ENCODE peak calls at places on chromosomes 13 and 19, in seven cellular contexts. One of them, this sample, is unnamed. For H3K36me3, the result is how much of the 10 kb centered on the place peaks cover.

GRCh38 chr19:940591-941291 is 14.9 kb downstream of the ARID3A start:
- DNase-seq in gastrocnemius medialis: peak
- DNase-seq in cardiac muscle cell: no peak
- DNase-seq in ovary: no peak
- DNase-seq in SK-N-SH: peak
- DNase-seq in tibial artery: peak
- DNase-seq in lower lobe of right lung: peak
- DNase-seq in this sample: peak

GRCh38 chr19:55585658-55586339 is 5.2 kb upstream of the ZNF579 start:
- DNase-seq in lower lobe of right lung: peak
- DNase-seq in ovary: peak
- DNase-seq in SK-N-SH: peak
- DNase-seq in cardiac muscle cell: peak
- DNase-seq in gastrocnemius medialis: no peak
- DNase-seq in tibial artery: no peak
- DNase-seq in this sample: peak

GRCh38 chr19:39192846-39193245 is 3.9 kb upstream of the NCCRP1 start:
- DNase-seq in tibial artery: no peak
- DNase-seq in cardiac muscle cell: no peak
- DNase-seq in ovary: no peak
- DNase-seq in SK-N-SH: peak
- DNase-seq in gastrocnemius medialis: no peak
- DNase-seq in lower lobe of right lung: no peak
- DNase-seq in this sample: no peak

GRCh38 chr13:83220241-83220640 is 662.0 kb downstream of the SLITRK1 start:
- DNase-seq in lower lobe of right lung: no peak
- DNase-seq in SK-N-SH: no peak
- DNase-seq in cardiac muscle cell: no peak
- DNase-seq in ovary: no peak
- DNase-seq in gastrocnemius medialis: no peak
- DNase-seq in tibial artery: no peak
- DNase-seq in this sample: no peak

GRCh38 chr19:49859838-49860715 is 7.3 kb downstream of the PNKP start:
- DNase-seq in SK-N-SH: no peak
- DNase-seq in gastrocnemius medialis: no peak
- DNase-seq in ovary: no peak
- DNase-seq in tibial artery: no peak
- DNase-seq in cardiac muscle cell: no peak
- DNase-seq in lower lobe of right lung: no peak
- DNase-seq in this sample: no peak

GRCh38 chr13:98565726-98566577 is 11.0 kb downstream of the STK24 start:
- DNase-seq in ovary: no peak
- DNase-seq in cardiac muscle cell: peak
- DNase-seq in SK-N-SH: peak
- DNase-seq in tibial artery: no peak
- DNase-seq in lower lobe of right lung: no peak
- DNase-seq in gastrocnemius medialis: peak
- DNase-seq in this sample: peak

GRCh38 chr13:108226184-108226583 is 8.0 kb downstream of the ABHD13 start:
- DNase-seq in SK-N-SH: peak
- DNase-seq in gastrocnemius medialis: no peak
- DNase-seq in lower lobe of right lung: no peak
- DNase-seq in ovary: no peak
- DNase-seq in cardiac muscle cell: no peak
- DNase-seq in tibial artery: no peak
- DNase-seq in this sample: no peak

GRCh38 chr13:64154514-64154913 is 2738.9 kb upstream of the PCDH20 start:
- DNase-seq in cardiac muscle cell: peak
- DNase-seq in ovary: no peak
- DNase-seq in tibial artery: no peak
- DNase-seq in lower lobe of right lung: no peak
- DNase-seq in SK-N-SH: peak
- DNase-seq in gastrocnemius medialis: no peak
- DNase-seq in this sample: no peak

GRCh38 chr19:41023193-41023592 is 32.1 kb downstream of the CYP2B6 start:
- DNase-seq in SK-N-SH: no peak
- DNase-seq in tibial artery: no peak
- DNase-seq in ovary: no peak
- DNase-seq in cardiac muscle cell: no peak
- DNase-seq in gastrocnemius medialis: no peak
- DNase-seq in lower lobe of right lung: no peak
- DNase-seq in this sample: no peak

GRCh38 chr19:1700733-1701663 is 48.6 kb upstream of the TCF3 start:
- DNase-seq in ovary: no peak
- DNase-seq in SK-N-SH: peak
- DNase-seq in cardiac muscle cell: no peak
- DNase-seq in lower lobe of right lung: no peak
- DNase-seq in gastrocnemius medialis: no peak
- DNase-seq in tibial artery: no peak
- DNase-seq in this sample: no peak

GRCh38 chr19:28596561-28597071 is 616.3 kb downstream of the UQCRFS1 start:
- DNase-seq in tibial artery: no peak
- DNase-seq in cardiac muscle cell: no peak
- DNase-seq in gastrocnemius medialis: no peak
- DNase-seq in SK-N-SH: no peak
- DNase-seq in lower lobe of right lung: no peak
- DNase-seq in ovary: no peak
- DNase-seq in this sample: no peak

GRCh38 chr13:82802528-82802927 is 1079.7 kb downstream of the SLITRK1 start:
- DNase-seq in ovary: no peak
- DNase-seq in gastrocnemius medialis: no peak
- DNase-seq in cardiac muscle cell: peak
- DNase-seq in SK-N-SH: no peak
- DNase-seq in lower lobe of right lung: no peak
- DNase-seq in tibial artery: no peak
- DNase-seq in this sample: no peak

GRCh38 chr13:48437381-48437780 is 24.5 kb upstream of the LPAR6 start:
- DNase-seq in cardiac muscle cell: peak
- DNase-seq in gastrocnemius medialis: peak
- DNase-seq in tibial artery: peak
- DNase-seq in ovary: peak
- DNase-seq in SK-N-SH: no peak
- DNase-seq in lower lobe of right lung: no peak
- DNase-seq in this sample: peak

GRCh38 chr13:113947321-113948033 is 26.4 kb downstream of the C13orf46 start:
- DNase-seq in SK-N-SH: no peak
- DNase-seq in gastrocnemius medialis: peak
- DNase-seq in ovary: peak
- DNase-seq in tibial artery: peak
- DNase-seq in lower lobe of right lung: no peak
- DNase-seq in cardiac muscle cell: peak
- DNase-seq in this sample: no peak

GRCh38 chr13:101144808-101145419 is 271.4 kb downstream of the NALCN start:
- DNase-seq in cardiac muscle cell: peak
- DNase-seq in gastrocnemius medialis: no peak
- DNase-seq in ovary: no peak
- DNase-seq in SK-N-SH: peak
- DNase-seq in tibial artery: no peak
- DNase-seq in lower lobe of right lung: no peak
- DNase-seq in this sample: no peak

DNA sequence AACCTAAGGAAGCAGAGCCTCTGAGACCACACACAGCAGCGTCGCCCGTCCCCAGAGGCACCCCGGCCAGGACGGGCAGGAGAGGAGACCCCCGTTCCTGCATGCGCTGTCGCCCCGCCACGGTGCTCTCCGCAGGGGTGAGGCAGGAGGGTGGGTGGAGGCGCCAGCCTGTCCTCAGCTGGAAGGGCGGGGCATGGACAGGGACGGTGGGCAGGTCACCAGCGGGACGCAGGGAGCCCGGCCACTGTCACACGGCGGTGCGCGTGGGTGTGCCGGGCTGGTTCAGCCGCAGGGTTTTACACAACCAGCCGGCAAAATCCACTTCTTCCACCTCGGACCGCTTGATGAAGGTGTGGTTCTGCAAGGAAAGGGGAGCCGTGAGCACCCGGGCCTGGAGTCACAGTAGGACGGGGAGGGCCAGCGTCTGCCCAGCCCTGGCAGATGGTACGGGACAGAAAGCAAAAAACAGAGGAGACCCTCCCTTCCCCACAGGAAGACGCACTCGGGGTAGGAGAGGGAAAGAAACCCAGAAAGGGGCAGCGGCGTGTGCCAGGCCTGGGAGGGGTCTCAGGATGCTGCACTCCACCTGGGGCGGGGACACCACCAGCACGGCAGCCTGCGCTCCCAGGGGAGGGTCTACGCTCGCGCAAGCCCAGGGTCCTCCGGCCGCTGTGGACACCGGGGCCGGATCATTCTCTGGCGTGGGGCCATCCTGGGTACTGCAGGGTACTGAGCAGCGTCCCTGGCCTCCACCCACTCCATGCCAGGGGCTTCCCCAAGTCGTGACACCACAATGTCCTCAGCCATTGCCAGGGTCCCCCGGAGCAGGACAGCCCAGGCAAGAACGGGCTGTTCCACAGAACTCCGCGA is 23.9 kb upstream of the ZBTB7A start:
- DNase-seq in ovary: no peak
- DNase-seq in tibial artery: no peak
- DNase-seq in gastrocnemius medialis: no peak
- DNase-seq in lower lobe of right lung: peak
- DNase-seq in SK-N-SH: no peak
- DNase-seq in cardiac muscle cell: no peak
- DNase-seq in this sample: no peak
- H3K36me3 ChIP-seq in ovary: under half
- H3K36me3 ChIP-seq in tibial artery: half or more
- H3K36me3 ChIP-seq in gastrocnemius medialis: under half
- H3K36me3 ChIP-seq in lower lobe of right lung: half or more
- H3K36me3 ChIP-seq in SK-N-SH: under half
- H3K36me3 ChIP-seq in cardiac muscle cell: under half
- H3K36me3 ChIP-seq in this sample: half or more

GRCh38 chr19:51783373-51783772 is 11.6 kb upstream of the FPR3 start:
- DNase-seq in SK-N-SH: no peak
- DNase-seq in tibial artery: no peak
- DNase-seq in cardiac muscle cell: peak
- DNase-seq in gastrocnemius medialis: no peak
- DNase-seq in lower lobe of right lung: no peak
- DNase-seq in ovary: no peak
- DNase-seq in this sample: no peak
- TF ChIP-seq CTCF in SK-N-SH: peak
- TF ChIP-seq CTCF in tibial artery: no peak
- TF ChIP-seq CTCF in cardiac muscle cell: peak
- TF ChIP-seq CTCF in gastrocnemius medialis: no peak
- TF ChIP-seq CTCF in lower lobe of right lung: no peak
- TF ChIP-seq CTCF in ovary: no peak
- TF ChIP-seq CTCF in this sample: peak

DNA sequence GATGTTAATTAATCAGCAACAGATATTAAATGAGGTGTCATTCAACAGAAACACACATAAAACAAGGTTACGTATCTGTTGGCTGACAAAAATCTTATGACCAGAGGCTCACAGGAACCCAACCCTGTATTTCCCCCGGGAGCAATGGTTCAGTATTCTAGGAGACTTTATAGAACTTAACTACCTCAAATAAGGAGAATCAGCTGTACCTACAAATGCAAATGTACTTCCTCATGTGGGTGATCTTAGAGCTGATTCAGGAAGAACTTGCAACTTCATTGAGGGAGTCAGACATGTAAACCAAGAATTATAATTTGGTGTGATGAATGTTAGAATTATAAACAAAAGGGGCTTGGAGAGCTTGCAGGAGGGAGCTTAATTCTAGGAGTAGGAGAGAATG is 20.1 kb downstream of the FGF9 start:
- DNase-seq in gastrocnemius medialis: no peak
- DNase-seq in cardiac muscle cell: no peak
- DNase-seq in SK-N-SH: no peak
- DNase-seq in ovary: no peak
- DNase-seq in tibial artery: no peak
- DNase-seq in lower lobe of right lung: no peak
- DNase-seq in this sample: no peak
- H3K36me3 ChIP-seq in gastrocnemius medialis: under half
- H3K36me3 ChIP-seq in cardiac muscle cell: under half
- H3K36me3 ChIP-seq in SK-N-SH: under half
- H3K36me3 ChIP-seq in ovary: under half
- H3K36me3 ChIP-seq in tibial artery: under half
- H3K36me3 ChIP-seq in lower lobe of right lung: under half
- H3K36me3 ChIP-seq in this sample: under half

GRCh38 chr13:105207586-105208293 is 1327.7 kb downstream of the EFNB2 start:
- DNase-seq in SK-N-SH: no peak
- DNase-seq in ovary: no peak
- DNase-seq in tibial artery: no peak
- DNase-seq in cardiac muscle cell: peak
- DNase-seq in gastrocnemius medialis: no peak
- DNase-seq in lower lobe of right lung: no peak
- DNase-seq in this sample: no peak
- TF ChIP-seq CTCF in SK-N-SH: no peak
- TF ChIP-seq CTCF in ovary: no peak
- TF ChIP-seq CTCF in tibial artery: no peak
- TF ChIP-seq CTCF in cardiac muscle cell: peak
- TF ChIP-seq CTCF in gastrocnemius medialis: no peak
- TF ChIP-seq CTCF in lower lobe of right lung: no peak
- TF ChIP-seq CTCF in this sample: no peak